ENCODE peak calls at places on chromosome 1, in ten cellular contexts. U is 8988T; D is nephron progenitor cell; Q is osteocyte; T is fibroblast of lung; C is OCI-LY7; X is activated naive CD4-positive, alpha-beta T cell treated with anti-CD3 and anti-CD28 coated beads for 36 hours; I is GM04504; R is activated CD4-positive, alpha-beta T cell treated with anti-CD3 and anti-CD28 coated beads for 48 hours; W is WTC11. Y is an unnamed sample.

GRCh38 chr1:209742409-209743144 is 13.3 kb upstream of the TRAF3IP3 start:
- DNase-seq in D (no peak), X (no peak), I (no peak), T (peak), Q (no peak), U (no peak), C (peak), W (no peak), R (no peak), Y (no peak)

GRCh38 chr1:4023678-4024077 is 123.6 kb upstream of the C1orf174 start:
- DNase-seq in W (no peak), D (no peak), R (no peak), I (no peak), C (peak), X (no peak), T (no peak), U (no peak), Q (no peak), Y (no peak)

GRCh38 chr1:158107926-158108325 is 72.8 kb upstream of the CD1D start:
- DNase-seq in I (no peak), X (no peak), W (no peak), C (no peak), U (no peak), Q (no peak), R (no peak), D (no peak), T (no peak), Y (no peak)

GRCh38 chr1:37423810-37424209 is 50.6 kb upstream of the ZC3H12A start:
- DNase-seq in R (no peak), U (no peak), X (no peak), I (no peak), W (no peak), T (no peak), D (no peak), C (peak), Q (no peak), Y (no peak)

GRCh38 chr1:110328274-110328673 is 10.9 kb upstream of the RBM15 start:
- DNase-seq in U (no peak), W (no peak), X (no peak), T (no peak), D (no peak), R (no peak), I (no peak), Q (no peak), C (no peak), Y (no peak)

GRCh38 chr1:196608401-196609113 is at the start of gene KCNT2:
- DNase-seq in I (no peak), X (peak), Q (peak), W (peak), R (peak), D (peak), U (no peak), C (no peak), T (peak), Y (no peak)

GRCh38 chr1:62685431-62685859 is 2.7 kb downstream of the DOCK7 start:
- DNase-seq in T (no peak), Q (no peak), W (no peak), C (no peak), U (no peak), D (no peak), X (no peak), R (no peak), I (no peak), Y (no peak)

GRCh38 chr1:147673401-147673800 is 3.1 kb upstream of the ACP6 start:
- DNase-seq in D (no peak), R (no peak), T (peak), U (no peak), Q (no peak), X (no peak), C (no peak), W (no peak), I (no peak), Y (no peak)

GRCh38 chr1:154975409-154976205 is 1.1 kb downstream of the CKS1B start:
- DNase-seq in I (peak), U (no peak), Q (no peak), C (peak), T (peak), W (peak), D (peak), X (peak), R (peak), Y (no peak)